ENCODE peak calls at places on chromosomes 3 and 15, in seven cellular contexts. One of them, this sample, is unnamed.

GRCh38 chr15:85458764-85459163 is 78.4 kb downstream of the AKAP13 start:
- DNase-seq in pancreas: no peak
- DNase-seq in CD8-positive, alpha-beta T cell: no peak
- DNase-seq in WTC11: no peak
- DNase-seq in adrenal gland: no peak
- DNase-seq in AG09309: no peak
- DNase-seq in AG09319: no peak
- DNase-seq in this sample: no peak

GRCh38 chr3:57956119-57956832 is 51.9 kb upstream of the FLNB start:
- DNase-seq in pancreas: no peak
- DNase-seq in CD8-positive, alpha-beta T cell: no peak
- DNase-seq in WTC11: no peak
- DNase-seq in adrenal gland: no peak
- DNase-seq in AG09309: peak; percentile 96
- DNase-seq in AG09319: peak; percentile 48
- DNase-seq in this sample: no peak

GRCh38 chr15:81296673-81297072 is 27.3 kb downstream of the STARD5 start:
- DNase-seq in pancreas: no peak
- DNase-seq in CD8-positive, alpha-beta T cell: peak; percentile 70
- DNase-seq in WTC11: no peak
- DNase-seq in adrenal gland: peak; percentile 73
- DNase-seq in AG09309: no peak
- DNase-seq in AG09319: no peak
- DNase-seq in this sample: no peak

GRCh38 chr3:60086811-60087210 is 1037.0 kb upstream of the CFAP20DC start:
- DNase-seq in pancreas: no peak
- DNase-seq in CD8-positive, alpha-beta T cell: no peak
- DNase-seq in WTC11: no peak
- DNase-seq in adrenal gland: no peak
- DNase-seq in AG09309: no peak
- DNase-seq in AG09319: no peak
- DNase-seq in this sample: no peak

GRCh38 chr3:165643433-165643824 is 193.8 kb downstream of the BCHE start:
- DNase-seq in pancreas: no peak
- DNase-seq in CD8-positive, alpha-beta T cell: no peak
- DNase-seq in WTC11: no peak
- DNase-seq in adrenal gland: no peak
- DNase-seq in AG09309: no peak
- DNase-seq in AG09319: no peak
- DNase-seq in this sample: no peak

GRCh38 chr3:173465112-173465511 is 67.6 kb downstream of the NLGN1 start:
- DNase-seq in pancreas: no peak
- DNase-seq in CD8-positive, alpha-beta T cell: no peak
- DNase-seq in WTC11: no peak
- DNase-seq in adrenal gland: no peak
- DNase-seq in AG09309: peak; percentile 37
- DNase-seq in AG09319: no peak
- DNase-seq in this sample: no peak

GRCh38 chr3:49358884-49359225 is 702 bp upstream of the GPX1 start:
- DNase-seq in pancreas: no peak
- DNase-seq in CD8-positive, alpha-beta T cell: no peak
- DNase-seq in WTC11: no peak
- DNase-seq in adrenal gland: no peak
- DNase-seq in AG09309: no peak
- DNase-seq in AG09319: no peak
- DNase-seq in this sample: no peak

GRCh38 chr3:16513141-16514020 is at the start of gene RFTN1:
- DNase-seq in pancreas: no peak
- DNase-seq in CD8-positive, alpha-beta T cell: peak; percentile 30
- DNase-seq in WTC11: peak; percentile 41
- DNase-seq in adrenal gland: no peak
- DNase-seq in AG09309: no peak
- DNase-seq in AG09319: no peak
- DNase-seq in this sample: peak; percentile 60

GRCh38 chr3:13391308-13391707 is 28.8 kb downstream of the NUP210 start:
- DNase-seq in pancreas: no peak
- DNase-seq in CD8-positive, alpha-beta T cell: peak; percentile 13
- DNase-seq in WTC11: no peak
- DNase-seq in adrenal gland: no peak
- DNase-seq in AG09309: no peak
- DNase-seq in AG09319: no peak
- DNase-seq in this sample: no peak
- TF ChIP-seq CTCF in pancreas: no peak
- TF ChIP-seq CTCF in CD8-positive, alpha-beta T cell: no peak
- TF ChIP-seq CTCF in WTC11: peak; percentile 28
- TF ChIP-seq CTCF in adrenal gland: no peak
- TF ChIP-seq CTCF in AG09309: no peak
- TF ChIP-seq CTCF in AG09319: no peak
- TF ChIP-seq CTCF in this sample: peak; percentile 12

GRCh38 chr15:67105065-67105951 is 39.9 kb downstream of the SMAD3 start:
- DNase-seq in pancreas: peak; percentile 66
- DNase-seq in CD8-positive, alpha-beta T cell: no peak
- DNase-seq in WTC11: no peak
- DNase-seq in adrenal gland: peak; percentile 90
- DNase-seq in AG09309: peak; percentile 98
- DNase-seq in AG09319: peak; percentile 91
- DNase-seq in this sample: no peak
- TF ChIP-seq CTCF in pancreas: no peak
- TF ChIP-seq CTCF in CD8-positive, alpha-beta T cell: no peak
- TF ChIP-seq CTCF in WTC11: no peak
- TF ChIP-seq CTCF in adrenal gland: peak; percentile 20
- TF ChIP-seq CTCF in AG09309: no peak
- TF ChIP-seq CTCF in AG09319: no peak
- TF ChIP-seq CTCF in this sample: no peak

GRCh38 chr15:44265757-44266156 is 22.8 kb upstream of the GOLM2 start:
- DNase-seq in pancreas: no peak
- DNase-seq in CD8-positive, alpha-beta T cell: no peak
- DNase-seq in WTC11: no peak
- DNase-seq in adrenal gland: no peak
- DNase-seq in AG09309: no peak
- DNase-seq in AG09319: no peak
- DNase-seq in this sample: no peak
- TF ChIP-seq CTCF in pancreas: no peak
- TF ChIP-seq CTCF in CD8-positive, alpha-beta T cell: no peak
- TF ChIP-seq CTCF in WTC11: no peak
- TF ChIP-seq CTCF in adrenal gland: no peak
- TF ChIP-seq CTCF in AG09309: no peak
- TF ChIP-seq CTCF in AG09319: no peak
- TF ChIP-seq CTCF in this sample: no peak

DNA sequence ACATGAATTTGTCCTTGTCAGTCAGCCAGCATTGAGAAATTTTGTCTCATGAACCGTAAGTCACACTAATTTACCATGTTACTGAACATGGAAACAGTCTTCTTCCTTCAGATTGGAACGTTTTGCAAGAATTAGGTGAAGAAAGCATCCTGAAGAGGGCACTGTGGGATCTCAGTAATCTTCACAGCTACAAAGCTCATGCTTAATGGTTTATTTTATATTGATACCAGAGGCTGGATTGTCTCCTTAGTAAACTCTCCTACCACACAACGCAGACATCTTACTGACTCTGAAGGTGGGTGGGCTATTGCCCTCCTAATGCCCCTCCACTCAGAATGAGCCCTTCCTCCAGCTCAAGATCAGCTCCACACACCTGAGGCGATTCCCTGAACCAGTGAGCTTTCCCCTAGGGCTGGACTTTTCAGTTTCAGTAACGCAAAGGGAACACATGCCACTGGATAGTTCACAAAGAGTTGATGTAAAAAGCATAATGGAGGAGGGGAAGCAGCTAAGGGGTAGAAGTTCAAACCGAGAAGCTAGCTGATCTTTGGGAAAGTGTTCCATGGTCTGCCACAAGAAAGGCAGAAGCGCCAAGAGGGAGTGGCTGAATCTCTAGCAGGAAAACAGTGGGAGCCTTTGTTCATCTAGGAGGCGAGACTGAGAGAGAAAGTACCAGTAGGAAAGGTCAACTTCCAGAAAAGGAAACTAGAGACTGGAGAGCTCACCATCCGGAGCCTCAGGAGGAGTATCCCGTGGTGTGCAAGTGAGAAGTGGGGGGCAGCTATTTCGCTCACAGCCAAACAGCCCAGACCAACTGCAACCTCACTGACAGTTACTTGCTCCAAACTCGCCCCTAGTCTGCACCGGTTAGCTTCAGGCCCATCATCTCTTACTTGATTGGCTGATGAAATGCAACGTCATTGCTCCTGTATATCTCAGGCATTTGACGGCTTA is at the start of gene SLC9C1:
- DNase-seq in pancreas: peak; percentile 25
- DNase-seq in CD8-positive, alpha-beta T cell: no peak
- DNase-seq in WTC11: peak; percentile 34
- DNase-seq in adrenal gland: peak; percentile 68
- DNase-seq in AG09309: peak; percentile 28
- DNase-seq in AG09319: peak; percentile 25
- DNase-seq in this sample: peak; percentile 28
- TF ChIP-seq CTCF in pancreas: peak; percentile 36
- TF ChIP-seq CTCF in CD8-positive, alpha-beta T cell: peak; percentile 27
- TF ChIP-seq CTCF in WTC11: peak; percentile 15
- TF ChIP-seq CTCF in adrenal gland: peak; percentile 64
- TF ChIP-seq CTCF in AG09309: peak; percentile 66
- TF ChIP-seq CTCF in AG09319: peak; percentile 66
- TF ChIP-seq CTCF in this sample: peak; percentile 55

DNA sequence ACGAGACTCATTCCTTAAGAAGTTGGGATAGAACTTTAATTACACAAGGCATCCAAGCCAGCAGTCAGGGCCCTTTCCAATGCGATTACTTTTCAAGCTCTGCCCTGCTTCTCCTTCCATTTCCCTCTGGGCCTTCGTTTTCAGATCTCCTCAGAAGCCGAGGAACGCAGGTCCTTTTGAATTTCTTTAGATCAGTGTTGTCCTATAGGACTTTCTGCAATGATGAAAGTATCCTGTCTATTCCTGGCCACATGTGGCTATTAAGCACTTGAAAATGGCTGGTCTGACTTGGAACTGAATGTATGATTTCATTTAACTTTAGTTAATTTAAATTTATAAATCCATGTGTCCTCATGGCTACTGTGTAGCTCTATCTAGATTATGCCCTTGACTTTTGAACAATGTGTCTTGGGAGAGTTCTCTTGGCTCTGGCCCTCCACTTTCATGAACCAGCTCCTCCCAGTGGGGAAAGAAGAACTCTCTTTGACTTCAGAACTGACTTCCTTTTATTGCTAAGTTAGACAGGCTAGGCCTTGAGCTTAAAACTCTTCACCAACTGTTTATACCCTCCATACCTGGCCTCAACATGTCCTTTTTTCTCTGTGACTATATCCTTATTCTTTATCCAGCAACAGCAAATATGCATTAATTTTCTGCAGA is 22.7 kb downstream of the TGFBR2 start:
- DNase-seq in pancreas: no peak
- DNase-seq in CD8-positive, alpha-beta T cell: no peak
- DNase-seq in WTC11: no peak
- DNase-seq in adrenal gland: no peak
- DNase-seq in AG09309: no peak
- DNase-seq in AG09319: no peak
- DNase-seq in this sample: no peak
- TF ChIP-seq CTCF in pancreas: no peak
- TF ChIP-seq CTCF in CD8-positive, alpha-beta T cell: peak; percentile 9
- TF ChIP-seq CTCF in WTC11: no peak
- TF ChIP-seq CTCF in adrenal gland: peak; percentile 18
- TF ChIP-seq CTCF in AG09309: peak; percentile 16
- TF ChIP-seq CTCF in AG09319: peak; percentile 0
- TF ChIP-seq CTCF in this sample: no peak

GRCh38 chr3:114675104-114675503 is 381.3 kb downstream of the TIGIT start:
- DNase-seq in pancreas: no peak
- DNase-seq in CD8-positive, alpha-beta T cell: no peak
- DNase-seq in WTC11: no peak
- DNase-seq in adrenal gland: no peak
- DNase-seq in AG09309: no peak
- DNase-seq in AG09319: no peak
- DNase-seq in this sample: no peak
- TF ChIP-seq CTCF in pancreas: no peak
- TF ChIP-seq CTCF in CD8-positive, alpha-beta T cell: no peak
- TF ChIP-seq CTCF in WTC11: no peak
- TF ChIP-seq CTCF in adrenal gland: no peak
- TF ChIP-seq CTCF in AG09309: no peak
- TF ChIP-seq CTCF in AG09319: no peak
- TF ChIP-seq CTCF in this sample: no peak

DNA sequence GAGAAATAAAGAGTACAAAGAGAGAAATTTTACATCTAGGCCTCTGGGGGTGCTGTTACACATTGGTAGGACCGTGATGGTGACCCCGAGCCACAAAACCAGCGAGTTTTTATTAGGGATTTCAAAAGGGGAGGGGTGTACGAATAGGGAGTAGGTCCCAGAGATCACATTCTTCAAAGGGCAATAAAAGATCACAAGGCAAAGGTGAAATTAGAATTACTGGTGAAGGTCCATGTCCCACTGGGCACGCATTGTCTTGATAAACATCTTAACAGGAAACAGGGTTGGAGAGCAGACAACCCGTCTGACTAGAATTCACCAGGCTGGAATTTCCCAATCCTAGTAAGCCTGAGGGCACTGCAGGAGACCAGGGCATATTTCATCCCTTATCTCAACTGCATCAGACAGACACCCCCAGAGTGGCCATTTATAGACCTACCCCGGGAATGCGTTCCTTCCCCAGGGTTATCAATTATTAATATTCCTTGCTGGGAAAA is 4.3 kb downstream of the IRAK2 start:
- DNase-seq in pancreas: no peak
- DNase-seq in CD8-positive, alpha-beta T cell: no peak
- DNase-seq in WTC11: no peak
- DNase-seq in adrenal gland: no peak
- DNase-seq in AG09309: no peak
- DNase-seq in AG09319: no peak
- DNase-seq in this sample: no peak
- TF ChIP-seq CTCF in pancreas: no peak
- TF ChIP-seq CTCF in CD8-positive, alpha-beta T cell: no peak
- TF ChIP-seq CTCF in WTC11: no peak
- TF ChIP-seq CTCF in adrenal gland: no peak
- TF ChIP-seq CTCF in AG09309: no peak
- TF ChIP-seq CTCF in AG09319: no peak
- TF ChIP-seq CTCF in this sample: no peak

DNA sequence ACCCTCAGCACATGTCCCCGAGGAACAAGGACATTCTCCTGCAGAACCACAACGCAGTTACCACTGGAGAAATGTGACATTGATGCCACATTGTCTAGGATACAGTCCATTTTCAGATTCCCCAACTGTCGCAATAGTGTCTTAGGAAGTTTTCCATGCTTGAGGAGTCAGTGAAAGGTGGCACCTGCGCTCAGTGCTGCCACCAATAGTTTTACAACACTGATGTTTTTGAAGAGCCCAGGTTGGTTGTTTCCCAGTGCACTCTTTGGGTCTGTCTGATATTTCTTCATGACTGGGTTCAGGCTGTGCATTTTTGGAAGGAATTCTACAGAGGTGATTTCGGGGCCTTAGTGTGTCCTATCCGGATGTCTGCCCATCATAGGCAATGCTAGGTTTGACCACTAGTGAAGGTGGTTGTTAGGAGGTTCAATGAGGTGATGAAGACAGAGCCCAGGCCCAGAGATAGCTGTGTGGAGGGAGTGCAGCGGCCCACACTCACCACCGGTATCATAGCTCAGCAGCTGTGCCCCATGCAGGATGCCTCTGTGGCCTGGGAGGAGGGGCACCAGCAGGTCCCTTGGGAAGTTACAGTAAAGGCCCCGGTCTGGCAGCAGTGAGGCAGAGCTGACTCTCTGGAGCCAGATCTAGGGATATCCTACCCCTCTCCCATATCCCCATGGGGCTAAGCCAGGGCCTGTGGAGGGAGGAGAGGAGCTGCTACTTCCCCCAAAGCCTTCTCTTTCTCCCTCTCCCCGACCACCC is 96.6 kb downstream of the DNAJB8 start:
- DNase-seq in pancreas: no peak
- DNase-seq in CD8-positive, alpha-beta T cell: no peak
- DNase-seq in WTC11: no peak
- DNase-seq in adrenal gland: no peak
- DNase-seq in AG09309: no peak
- DNase-seq in AG09319: no peak
- DNase-seq in this sample: no peak
- TF ChIP-seq CTCF in pancreas: no peak
- TF ChIP-seq CTCF in CD8-positive, alpha-beta T cell: no peak
- TF ChIP-seq CTCF in WTC11: no peak
- TF ChIP-seq CTCF in adrenal gland: no peak
- TF ChIP-seq CTCF in AG09309: no peak
- TF ChIP-seq CTCF in AG09319: no peak
- TF ChIP-seq CTCF in this sample: no peak